ENCODE peak calls at places on chromosome 21, in eight cellular contexts. R, P, V, E, K, Z, N and Y are unnamed samples.
A peak's percentile ranks its signal among the peaks of the same experiment; 100 is the strongest.

GRCh38 chr21:42585881-42586280 is 67.5 kb upstream of the PDE9A start:
- DNase-seq in R (no peak), P (no peak), V (no peak), E (no peak), K (no peak), Z (no peak), N (no peak), Y (no peak)

GRCh38 chr21:45074048-45074817 is at the start of gene ADARB1:
- DNase-seq in R (peak; percentile 61), P (no peak), V (peak; percentile 48), E (peak; percentile 85), K (no peak), Z (peak; percentile 70), N (peak; percentile 72), Y (peak; percentile 71)

GRCh38 chr21:34996304-34997081 is 52.6 kb downstream of the RUNX1 start:
- DNase-seq in R (no peak), P (no peak), V (peak; percentile 36), E (no peak), K (no peak), Z (no peak), N (peak; percentile 45), Y (no peak)

GRCh38 chr21:45512626-45513002 is 29.6 kb downstream of the SLC19A1 start:
- DNase-seq in R (no peak), P (no peak), V (no peak), E (no peak), K (no peak), Z (no peak), N (peak; percentile 7), Y (no peak)

GRCh38 chr21:44370027-44370735 is 16.8 kb downstream of the TRPM2 start:
- DNase-seq in R (peak; percentile 45), P (no peak), V (no peak), E (no peak), K (no peak), Z (peak; percentile 54), N (no peak), Y (no peak)

GRCh38 chr21:26761174-26761915 is 83.9 kb downstream of the ADAMTS1 start:
- DNase-seq in R (no peak), P (no peak), V (no peak), E (no peak), K (no peak), Z (no peak), N (no peak), Y (no peak)

GRCh38 chr21:45276620-45277019 is 11.1 kb downstream of the POFUT2 start:
- DNase-seq in R (no peak), P (no peak), V (no peak), E (no peak), K (no peak), Z (no peak), N (peak; percentile 8), Y (peak; percentile 43)

GRCh38 chr21:15164678-15165303 is 100.0 kb upstream of the NRIP1 start:
- DNase-seq in R (no peak), P (no peak), V (peak; percentile 13), E (no peak), K (no peak), Z (no peak), N (no peak), Y (no peak)

GRCh38 chr21:14771587-14771986 is 225.5 kb upstream of the SAMSN1 start:
- DNase-seq in R (no peak), P (no peak), V (no peak), E (no peak), K (no peak), Z (no peak), N (no peak), Y (no peak)

GRCh38 chr21:25639167-25639921 is at the start of gene JAM2:
- DNase-seq in R (peak; percentile 50), P (no peak), V (peak; percentile 23), E (peak; percentile 56), K (no peak), Z (peak; percentile 42), N (peak; percentile 45), Y (peak; percentile 47)

GRCh38 chr21:45923146-45923545 is 58.4 kb upstream of the COL6A1 start:
- DNase-seq in R (peak; percentile 71), P (no peak), V (peak; percentile 63), E (no peak), K (no peak), Z (peak; percentile 39), N (peak; percentile 76), Y (no peak)